ENCODE peak calls at places on chromosomes 3 and 15, in five cellular contexts. Z is HTR-8/SVneo, N is tibial artery, L is EL, A is HFF-Myc. P is an unnamed sample.

GRCh38 chr3:54596087-54596486 is 331.8 kb downstream of the LRTM1 start:
- DNase-seq in Z (no peak), N (no peak), L (no peak), A (no peak), P (no peak)

GRCh38 chr3:101577276-101577675 is 3.3 kb downstream of the PCNP start:
- DNase-seq in Z (no peak), N (no peak), L (no peak), A (no peak), P (no peak)

GRCh38 chr3:100400424-100400781 is 486 bp downstream of the TOMM70 start:
- DNase-seq in Z (no peak), N (no peak), L (peak; percentile 26), A (no peak), P (peak; percentile 38)

GRCh38 chr3:123194552-123194951 is 7.2 kb upstream of the SEC22A start:
- DNase-seq in Z (peak; percentile 15), N (no peak), L (no peak), A (no peak), P (no peak)

GRCh38 chr15:26082833-26083174 is 219.7 kb upstream of the ATP10A start:
- DNase-seq in Z (no peak), N (no peak), L (no peak), A (peak; percentile 32), P (no peak)

GRCh38 chr3:48637305-48637704 is 2.0 kb upstream of the SLC26A6 start:
- DNase-seq in Z (no peak), N (no peak), L (no peak), A (no peak), P (no peak)

GRCh38 chr3:21292971-21293370 is 458.0 kb downstream of the ZNF385D start:
- DNase-seq in Z (no peak), N (no peak), L (no peak), A (no peak), P (no peak)

GRCh38 chr3:49316696-49317457 is 23.0 kb downstream of the USP4 start:
- DNase-seq in Z (no peak), N (no peak), L (no peak), A (no peak), P (no peak)

GRCh38 chr3:172617013-172617706 is 93.7 kb downstream of the NCEH1 start:
- DNase-seq in Z (no peak), N (no peak), L (no peak), A (no peak), P (no peak)

GRCh38 chr3:13718437-13718836 is 161.4 kb downstream of the WNT7A start:
- DNase-seq in Z (no peak), N (peak; percentile 41), L (no peak), A (no peak), P (no peak)

GRCh38 chr15:87736921-87737389 is 519.6 kb downstream of the NTRK3 start:
- DNase-seq in Z (no peak), N (no peak), L (peak; percentile 53), A (no peak), P (no peak)

GRCh38 chr3:37251993-37252392 is 77.6 kb upstream of the LRRFIP2 start:
- DNase-seq in Z (no peak), N (no peak), L (no peak), A (no peak), P (no peak)

GRCh38 chr3:62670351-62670750 is 204.9 kb downstream of the CADPS start:
- DNase-seq in Z (no peak), N (no peak), L (no peak), A (no peak), P (no peak)

GRCh38 chr15:87154771-87155170 is 1075.1 kb downstream of the AGBL1 start:
- DNase-seq in Z (no peak), N (no peak), L (peak; percentile 78), A (no peak), P (no peak)